ENCODE peak calls at places on chromosomes 11 and 22, in six cellular contexts. R, H, T, Z, D and U are unnamed samples.
A peak's percentile ranks its signal among the peaks of the same experiment; 100 is the strongest.

GRCh38 chr11:68010058-68011041 is at the start of gene ALDH3B1:
- DNase-seq in R (peak; percentile 94), H (peak; percentile 97), T (peak; percentile 82), Z (peak; percentile 48), D (peak; percentile 99), U (no peak)

GRCh38 chr11:122453586-122453985 is 201.9 kb upstream of the UBASH3B start:
- DNase-seq in R (no peak), H (no peak), T (no peak), Z (no peak), D (no peak), U (no peak)

GRCh38 chr22:25475554-25476022 is 88.9 kb upstream of the GRK3 start:
- DNase-seq in R (no peak), H (peak; percentile 6), T (peak; percentile 53), Z (peak; percentile 66), D (no peak), U (no peak)

GRCh38 chr11:17063171-17064002 is 14.1 kb downstream of the RPS13 start:
- DNase-seq in R (peak; percentile 81), H (peak; percentile 57), T (peak; percentile 55), Z (no peak), D (peak; percentile 82), U (no peak)

GRCh38 chr22:48352086-48352911 is 1475.4 kb downstream of the BRD1 start:
- DNase-seq in R (no peak), H (no peak), T (no peak), Z (no peak), D (peak; percentile 52), U (no peak)

GRCh38 chr11:123560001-123560400 is 94.4 kb downstream of the SCN3B start:
- DNase-seq in R (no peak), H (no peak), T (peak; percentile 57), Z (peak; percentile 77), D (peak; percentile 73), U (peak; percentile 90)

GRCh38 chr22:33302049-33302545 is 243.9 kb upstream of the SYN3 start:
- DNase-seq in R (peak; percentile 90), H (peak; percentile 70), T (peak; percentile 82), Z (peak; percentile 18), D (peak; percentile 84), U (peak; percentile 90)

GRCh38 chr22:43812890-43813289 is 785 bp upstream of the EFCAB6 start:
- DNase-seq in R (no peak), H (no peak), T (no peak), Z (no peak), D (no peak), U (no peak)

GRCh38 chr11:70448983-70449567 is 50.7 kb downstream of the CTTN start:
- DNase-seq in R (no peak), H (peak; percentile 33), T (no peak), Z (no peak), D (no peak), U (no peak)

GRCh38 chr11:66723693-66724092 is 5.3 kb downstream of the SPTBN2 start:
- DNase-seq in R (no peak), H (peak; percentile 26), T (no peak), Z (no peak), D (no peak), U (no peak)

GRCh38 chr22:45584121-45584570 is 81.5 kb downstream of the FBLN1 start:
- DNase-seq in R (no peak), H (peak; percentile 34), T (no peak), Z (peak; percentile 67), D (no peak), U (no peak)

DNA sequence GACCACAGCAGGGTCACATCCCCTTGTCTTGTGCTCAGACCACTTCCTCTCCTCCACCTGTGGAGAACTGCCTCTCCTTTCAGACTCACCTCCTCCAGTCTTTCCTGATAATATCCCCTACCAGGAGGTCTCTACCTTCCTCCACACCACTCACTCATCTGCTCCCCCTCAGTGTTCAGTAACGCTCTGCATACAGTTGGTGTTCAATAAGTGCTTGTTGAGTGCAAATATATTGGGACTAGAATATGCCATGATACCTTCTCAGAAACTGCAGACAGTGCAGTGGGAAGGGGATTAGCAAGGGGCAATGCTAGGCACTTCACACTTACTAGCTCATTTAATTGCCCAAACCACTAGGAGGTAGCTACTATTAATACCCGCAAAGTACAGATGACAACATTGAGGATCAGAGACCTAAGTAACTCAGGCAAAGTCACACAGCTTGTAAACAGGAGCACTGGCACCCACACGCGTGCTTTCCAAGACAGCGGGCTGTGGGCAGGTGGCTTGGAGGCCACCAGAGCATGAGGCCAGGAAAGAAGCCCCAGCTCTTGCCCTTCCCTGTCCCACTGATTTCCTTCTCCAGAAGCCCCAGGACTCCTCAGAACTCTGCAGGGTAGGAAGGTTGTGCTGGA is 8.1 kb upstream of the PDE2A start:
- DNase-seq in R (no peak), H (no peak), T (no peak), Z (no peak), D (no peak), U (no peak)
- H3K27ac ChIP-seq in R (no peak overlapping the region), H (no peak overlapping the region), T (no peak overlapping the region), Z (no peak overlapping the region), D (no peak overlapping the region), U (peak overlapping the region; percentile 78)

GRCh38 chr11:6328321-6328720 is 8.0 kb upstream of the CAVIN3 start:
- DNase-seq in R (no peak), H (no peak), T (no peak), Z (peak; percentile 55), D (no peak), U (no peak)
- H3K27ac ChIP-seq in R (no peak overlapping the region), H (no peak overlapping the region), T (no peak overlapping the region), Z (no peak overlapping the region), D (no peak overlapping the region), U (no peak overlapping the region)

DNA sequence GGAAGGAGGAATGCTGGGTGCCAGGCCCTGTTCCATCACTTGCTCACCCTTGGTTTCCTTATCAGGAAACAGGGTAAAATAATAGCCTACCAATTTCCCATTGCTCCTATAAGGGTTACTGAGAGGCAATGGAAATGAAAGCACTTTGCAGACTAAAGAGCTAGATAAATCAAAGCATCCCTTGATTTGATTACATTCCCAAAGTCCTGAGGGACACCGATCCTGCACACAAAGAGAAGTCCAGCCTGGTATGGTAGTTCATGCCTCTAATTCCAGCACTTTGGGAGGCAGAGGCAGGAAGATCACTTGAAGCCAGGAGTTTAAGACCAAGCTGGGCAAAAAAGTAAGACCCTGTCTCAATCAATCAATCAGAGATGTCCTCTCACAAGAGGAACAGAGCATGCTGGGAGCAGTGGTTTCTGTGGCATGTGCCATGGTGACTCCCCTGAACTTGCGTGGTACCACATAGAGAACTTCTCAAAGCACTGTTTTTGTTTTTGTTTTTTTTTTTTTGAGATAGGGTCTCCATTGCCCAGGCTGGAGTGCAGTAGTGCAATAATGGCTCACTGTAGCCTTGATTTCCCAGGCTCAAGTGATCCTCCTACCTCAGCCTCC is 10.7 kb downstream of the TBC1D10A start:
- DNase-seq in R (no peak), H (no peak), T (no peak), Z (no peak), D (no peak), U (no peak)
- H3K27ac ChIP-seq in R (no peak overlapping the region), H (no peak overlapping the region), T (no peak overlapping the region), Z (no peak overlapping the region), D (peak overlapping the region; percentile 42), U (no peak overlapping the region)

GRCh38 chr11:33135768-33136443 is 25.4 kb downstream of the CSTF3 start:
- DNase-seq in R (no peak), H (no peak), T (no peak), Z (no peak), D (no peak), U (no peak)
- H3K27ac ChIP-seq in R (no peak overlapping the region), H (no peak overlapping the region), T (no peak overlapping the region), Z (no peak overlapping the region), D (no peak overlapping the region), U (no peak overlapping the region)

DNA sequence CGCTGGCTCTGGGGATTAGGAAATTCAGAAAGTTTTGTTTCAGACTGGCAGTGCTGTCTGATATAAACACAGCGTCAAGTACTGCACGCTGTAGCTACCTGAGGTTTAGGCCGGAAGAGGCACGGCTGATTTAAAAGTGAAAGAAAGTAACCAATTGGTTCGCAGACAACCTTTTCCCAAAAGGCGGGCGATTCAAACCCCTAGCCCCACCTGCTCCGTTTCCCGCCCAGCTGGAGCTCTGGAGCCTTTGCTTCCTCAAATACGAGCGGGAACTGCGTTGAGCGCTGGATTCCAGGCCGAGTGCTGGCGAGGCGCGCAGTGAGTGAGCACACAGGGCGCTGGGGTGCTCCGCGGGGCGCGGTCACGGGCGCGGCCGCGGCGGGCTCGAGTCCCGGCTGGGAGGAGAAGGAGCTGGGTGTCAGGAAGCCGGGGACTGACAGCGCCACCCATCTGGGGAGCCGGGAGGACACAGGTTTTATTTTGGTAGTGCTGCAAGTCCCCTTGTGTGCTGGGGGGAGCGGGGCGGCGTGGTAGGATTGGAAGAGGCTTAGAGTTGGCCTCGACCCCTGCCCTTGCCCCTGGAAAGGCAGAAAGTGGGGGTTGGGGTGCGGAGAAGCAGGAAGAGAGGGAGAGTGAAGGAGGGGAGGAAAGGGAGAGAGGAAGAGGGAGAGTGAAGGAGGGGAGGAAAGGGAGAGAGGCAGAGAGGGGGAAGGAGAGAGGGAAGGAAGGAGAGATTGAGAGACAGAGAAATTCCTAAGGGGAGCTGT is 2.1 kb downstream of the FAM111A start:
- DNase-seq in R (peak; percentile 91), H (peak; percentile 89), T (peak; percentile 83), Z (peak; percentile 68), D (peak; percentile 85), U (peak; percentile 49)
- H3K27ac ChIP-seq in R (peak overlapping the region; percentile 86), H (peak overlapping the region; percentile 65), T (peak overlapping the region; percentile 6), Z (peak overlapping the region; percentile 28), D (peak overlapping the region; percentile 89), U (no peak overlapping the region)

GRCh38 chr22:27667121-27667843 is 134.3 kb downstream of the MN1 start:
- DNase-seq in R (no peak), H (no peak), T (peak; percentile 48), Z (peak; percentile 95), D (no peak), U (no peak)

GRCh38 chr22:27670701-27671412 is 130.7 kb downstream of the MN1 start:
- DNase-seq in R (no peak), H (no peak), T (peak; percentile 86), Z (no peak), D (no peak), U (peak; percentile 22)

GRCh38 chr22:27669798-27670599 is 131.6 kb downstream of the MN1 start:
- DNase-seq in R (no peak), H (peak; percentile 35), T (no peak), Z (no peak), D (no peak), U (no peak)

GRCh38 chr22:27671413-27671721 is 130.2 kb downstream of the MN1 start:
- DNase-seq in R (no peak), H (no peak), T (no peak), Z (no peak), D (no peak), U (no peak)

DNA sequence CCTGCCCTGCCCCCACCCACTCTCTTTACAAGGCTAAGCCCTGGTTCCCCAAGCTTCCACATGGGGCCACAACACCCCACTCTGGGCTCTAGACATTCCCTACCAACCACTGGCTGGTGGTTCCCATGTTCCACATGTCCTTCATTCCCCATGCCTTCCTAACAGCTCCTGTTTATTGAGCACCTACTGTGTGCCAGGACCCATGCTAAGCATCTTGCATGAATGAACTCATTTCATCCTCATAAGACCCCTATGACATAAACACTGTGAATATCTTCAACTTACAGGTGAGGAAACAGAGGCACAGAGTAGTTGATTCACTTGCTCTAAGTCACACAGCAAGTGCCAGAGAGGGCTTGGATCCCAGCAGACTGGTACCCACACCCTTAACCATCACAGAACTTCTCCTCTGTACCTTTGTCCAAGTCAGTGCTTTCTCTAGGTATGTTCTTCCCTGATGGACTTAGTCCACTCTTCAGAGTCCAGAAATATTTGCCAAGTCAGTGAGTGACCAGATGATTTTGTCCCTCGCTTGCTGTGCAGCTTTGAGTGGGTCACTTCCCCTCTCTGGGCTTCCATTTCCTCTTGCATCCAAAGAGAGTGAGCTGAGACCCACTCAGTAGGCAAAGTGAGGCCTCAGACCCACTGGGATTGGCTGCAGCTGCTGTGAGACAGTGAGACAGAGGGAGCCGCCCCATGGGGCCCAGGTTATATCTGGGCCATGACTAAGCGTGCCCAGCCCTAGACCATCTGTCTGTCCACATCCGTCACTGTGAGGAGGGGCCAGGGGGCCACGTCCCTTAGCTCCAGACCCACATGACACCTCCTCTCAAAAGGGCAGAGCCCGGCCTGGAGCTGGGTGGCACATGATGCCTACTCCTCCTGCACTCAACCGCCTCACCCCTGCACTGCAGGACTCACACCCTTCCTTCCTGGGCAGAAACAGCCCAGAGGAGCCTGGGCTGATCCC is 132.4 kb downstream of the MN1 start:
- DNase-seq in R (peak; percentile 70), H (peak; percentile 87), T (peak; percentile 87), Z (peak; percentile 59), D (no peak), U (no peak)
- H3K27ac ChIP-seq in R (no peak overlapping the region), H (peak overlapping the region; percentile 64), T (peak overlapping the region; percentile 80), Z (peak overlapping the region; percentile 34), D (peak overlapping the region; percentile 51), U (no peak overlapping the region)